ENCODE peak calls at places on chromosomes 3 and 15, in four cellular contexts. One of them, this sample, is unnamed.
A peak's percentile ranks its signal among the peaks of the same experiment; 100 is the strongest.

GRCh38 chr15:40843885-40844542 is at the start of gene SPINT1:
- DNase-seq in H1: peak; percentile 79
- DNase-seq in mesendoderm: peak; percentile 48
- DNase-seq in H9: peak; percentile 63
- DNase-seq in this sample: no peak

GRCh38 chr3:100637197-100637631 is 27.8 kb downstream of the ADGRG7 start:
- DNase-seq in H1: no peak
- DNase-seq in mesendoderm: peak; percentile 64
- DNase-seq in H9: no peak
- DNase-seq in this sample: peak; percentile 28

GRCh38 chr3:157999246-157999645 is 107.0 kb downstream of the SHOX2 start:
- DNase-seq in H1: no peak
- DNase-seq in mesendoderm: no peak
- DNase-seq in H9: no peak
- DNase-seq in this sample: no peak

GRCh38 chr15:72784233-72784876 is 797 bp upstream of the ADPGK start:
- DNase-seq in H1: peak; percentile 51
- DNase-seq in mesendoderm: peak; percentile 76
- DNase-seq in H9: no peak
- DNase-seq in this sample: peak; percentile 89

GRCh38 chr15:86988075-86988474 is 908.4 kb downstream of the AGBL1 start:
- DNase-seq in H1: no peak
- DNase-seq in mesendoderm: no peak
- DNase-seq in H9: no peak
- DNase-seq in this sample: no peak

GRCh38 chr3:110479676-110480075 is 591.9 kb upstream of the NECTIN3 start:
- DNase-seq in H1: no peak
- DNase-seq in mesendoderm: no peak
- DNase-seq in H9: no peak
- DNase-seq in this sample: no peak

GRCh38 chr3:127459891-127460290 is 130.6 kb downstream of the TPRA1 start:
- DNase-seq in H1: no peak
- DNase-seq in mesendoderm: no peak
- DNase-seq in H9: no peak
- DNase-seq in this sample: no peak

GRCh38 chr15:75215107-75216004 is 13.7 kb downstream of the C15orf39 start:
- DNase-seq in H1: peak; percentile 58
- DNase-seq in mesendoderm: no peak
- DNase-seq in H9: no peak
- DNase-seq in this sample: no peak

GRCh38 chr3:36991923-36992805 is 767 bp downstream of the EPM2AIP1 start:
- DNase-seq in H1: no peak
- DNase-seq in mesendoderm: no peak
- DNase-seq in H9: no peak
- DNase-seq in this sample: peak; percentile 74

GRCh38 chr3:52856666-52857065 is 21.8 kb upstream of the MUSTN1 start:
- DNase-seq in H1: no peak
- DNase-seq in mesendoderm: no peak
- DNase-seq in H9: no peak
- DNase-seq in this sample: no peak

GRCh38 chr3:16697437-16698258 is 92.4 kb upstream of the DAZL start:
- DNase-seq in H1: no peak
- DNase-seq in mesendoderm: peak; percentile 30
- DNase-seq in H9: no peak
- DNase-seq in this sample: peak; percentile 1

GRCh38 chr15:58139631-58140522 is 1.7 kb downstream of the AQP9 start:
- DNase-seq in H1: no peak
- DNase-seq in mesendoderm: no peak
- DNase-seq in H9: no peak
- DNase-seq in this sample: no peak

GRCh38 chr3:42123012-42123581 is 31.9 kb downstream of the TRAK1 start:
- DNase-seq in H1: no peak
- DNase-seq in mesendoderm: peak; percentile 15
- DNase-seq in H9: no peak
- DNase-seq in this sample: peak; percentile 55

GRCh38 chr3:49134471-49135265 is 1.8 kb upstream of the LAMB2 start:
- DNase-seq in H1: no peak
- DNase-seq in mesendoderm: peak; percentile 37
- DNase-seq in H9: no peak
- DNase-seq in this sample: no peak

GRCh38 chr15:76340198-76340801 is 3.7 kb downstream of the ISL2 start:
- DNase-seq in H1: peak; percentile 68
- DNase-seq in mesendoderm: peak; percentile 44
- DNase-seq in H9: peak; percentile 47
- DNase-seq in this sample: no peak

GRCh38 chr3:193207290-193207689 is 33.7 kb upstream of the PLAAT1 start:
- DNase-seq in H1: no peak
- DNase-seq in mesendoderm: no peak
- DNase-seq in H9: no peak
- DNase-seq in this sample: no peak

GRCh38 chr3:99499235-99499798 is 139.1 kb upstream of the COL8A1 start:
- DNase-seq in H1: no peak
- DNase-seq in mesendoderm: peak; percentile 44
- DNase-seq in H9: no peak
- DNase-seq in this sample: peak; percentile 73

GRCh38 chr3:163561151-163561550 is 1517.1 kb downstream of the SI start:
- DNase-seq in H1: no peak
- DNase-seq in mesendoderm: peak; percentile 33
- DNase-seq in H9: no peak
- DNase-seq in this sample: no peak

GRCh38 chr15:94027571-94027970 is 203.8 kb upstream of the MCTP2 start:
- DNase-seq in H1: no peak
- DNase-seq in mesendoderm: no peak
- DNase-seq in H9: no peak
- DNase-seq in this sample: no peak

GRCh38 chr3:112640333-112640863 is 545 bp downstream of the CCDC80 start:
- DNase-seq in H1: no peak
- DNase-seq in mesendoderm: peak; percentile 38
- DNase-seq in H9: no peak
- DNase-seq in this sample: peak; percentile 90

GRCh38 chr3:14146381-14147062 is 21.7 kb downstream of the TMEM43 start:
- DNase-seq in H1: no peak
- DNase-seq in mesendoderm: peak; percentile 37
- DNase-seq in H9: peak; percentile 17
- DNase-seq in this sample: no peak

GRCh38 chr3:157123621-157124020 is 36.3 kb downstream of the CCNL1 start:
- DNase-seq in H1: no peak
- DNase-seq in mesendoderm: no peak
- DNase-seq in H9: no peak
- DNase-seq in this sample: peak; percentile 34

GRCh38 chr15:85872125-85872524 is 77.4 kb upstream of the KLHL25 start:
- DNase-seq in H1: no peak
- DNase-seq in mesendoderm: peak; percentile 61
- DNase-seq in H9: no peak
- DNase-seq in this sample: no peak

GRCh38 chr3:14608298-14608697 is 43.3 kb upstream of the CCDC174 start:
- DNase-seq in H1: no peak
- DNase-seq in mesendoderm: peak; percentile 54
- DNase-seq in H9: no peak
- DNase-seq in this sample: no peak

GRCh38 chr3:143041901-143042300 is 40.5 kb downstream of the U2SURP start:
- DNase-seq in H1: no peak
- DNase-seq in mesendoderm: no peak
- DNase-seq in H9: no peak
- DNase-seq in this sample: no peak

GRCh38 chr3:133568294-133569014 is 5.0 kb upstream of the CDV3 start:
- DNase-seq in H1: no peak
- DNase-seq in mesendoderm: peak; percentile 39
- DNase-seq in H9: no peak
- DNase-seq in this sample: peak; percentile 92

GRCh38 chr3:182294256-182294655 is 499.0 kb upstream of the ATP11B start:
- DNase-seq in H1: no peak
- DNase-seq in mesendoderm: no peak
- DNase-seq in H9: no peak
- DNase-seq in this sample: no peak

GRCh38 chr3:74314696-74315095 is 299.8 kb downstream of the CNTN3 start:
- DNase-seq in H1: no peak
- DNase-seq in mesendoderm: no peak
- DNase-seq in H9: no peak
- DNase-seq in this sample: peak; percentile 44

GRCh38 chr3:79517766-79518413 is 249.9 kb downstream of the ROBO1 start:
- DNase-seq in H1: no peak
- DNase-seq in mesendoderm: peak; percentile 73
- DNase-seq in H9: no peak
- DNase-seq in this sample: peak; percentile 39

GRCh38 chr3:192887047-192887446 is 30.6 kb downstream of the MB21D2 start:
- DNase-seq in H1: no peak
- DNase-seq in mesendoderm: peak; percentile 64
- DNase-seq in H9: no peak
- DNase-seq in this sample: peak; percentile 52

GRCh38 chr3:39744746-39745145 is 64.7 kb upstream of the MYRIP start:
- DNase-seq in H1: no peak
- DNase-seq in mesendoderm: no peak
- DNase-seq in H9: no peak
- DNase-seq in this sample: no peak

GRCh38 chr3:46695177-46695961 is 1.9 kb upstream of the ALS2CL start:
- DNase-seq in H1: peak; percentile 78
- DNase-seq in mesendoderm: peak; percentile 85
- DNase-seq in H9: peak; percentile 84
- DNase-seq in this sample: no peak
- H2BK15ac ChIP-seq in H1: peak overlapping the region; percentile 99
- H2BK15ac ChIP-seq in mesendoderm: no peak overlapping the region
- H2BK15ac ChIP-seq in H9: no peak overlapping the region
- H2BK15ac ChIP-seq in this sample: no peak overlapping the region

GRCh38 chr15:25685216-25685569 is 177.9 kb downstream of the ATP10A start:
- DNase-seq in H1: no peak
- DNase-seq in mesendoderm: no peak
- DNase-seq in H9: no peak
- DNase-seq in this sample: no peak

GRCh38 chr15:25683415-25683814 is 179.7 kb downstream of the ATP10A start:
- DNase-seq in H1: no peak
- DNase-seq in mesendoderm: no peak
- DNase-seq in H9: no peak
- DNase-seq in this sample: no peak

GRCh38 chr15:25683911-25684310 is 179.2 kb downstream of the ATP10A start:
- DNase-seq in H1: no peak
- DNase-seq in mesendoderm: peak; percentile 42
- DNase-seq in H9: no peak
- DNase-seq in this sample: no peak

GRCh38 chr15:25682349-25682748 is 180.8 kb downstream of the ATP10A start:
- DNase-seq in H1: no peak
- DNase-seq in mesendoderm: no peak
- DNase-seq in H9: no peak
- DNase-seq in this sample: no peak

DNA sequence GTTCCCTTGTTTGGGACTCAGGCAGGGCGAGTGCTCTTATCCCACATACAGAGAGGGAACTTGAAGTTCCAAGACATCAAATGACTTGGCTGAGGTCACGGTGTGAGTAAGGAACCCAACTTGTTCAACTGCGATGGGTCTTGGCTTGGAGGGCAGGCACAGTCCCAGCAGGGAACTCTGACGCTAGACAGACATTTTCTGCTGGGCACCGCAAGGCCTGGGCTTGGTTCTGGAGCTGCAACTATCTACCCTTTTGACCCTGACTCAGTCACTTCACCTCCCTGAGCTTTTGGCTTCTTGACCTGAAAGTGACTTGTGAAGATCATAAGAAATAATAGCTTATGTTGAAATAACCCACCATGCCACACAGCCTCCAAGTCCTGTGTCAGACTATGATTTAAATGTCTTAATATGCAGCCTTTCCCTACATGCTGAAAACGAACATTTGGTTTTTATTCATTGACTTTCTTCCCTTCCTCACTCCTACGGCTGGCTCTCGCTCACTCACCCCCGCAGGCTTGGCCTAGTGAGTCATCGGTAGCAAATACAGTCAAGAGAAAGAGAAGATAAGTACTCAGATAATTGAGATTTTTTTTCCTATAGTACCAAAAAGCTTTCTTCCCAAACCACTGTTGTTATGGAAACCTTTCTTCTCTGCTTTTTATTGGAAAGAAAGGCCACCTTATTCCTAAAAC is 178.5 kb downstream of the ATP10A start:
- DNase-seq in H1: no peak
- DNase-seq in mesendoderm: peak; percentile 42
- DNase-seq in H9: no peak
- DNase-seq in this sample: peak; percentile 80
- H3K56ac ChIP-seq in H1: no peak overlapping the region
- H3K56ac ChIP-seq in mesendoderm: no peak overlapping the region
- H3K56ac ChIP-seq in H9: no peak overlapping the region
- H3K56ac ChIP-seq in this sample: no peak overlapping the region

DNA sequence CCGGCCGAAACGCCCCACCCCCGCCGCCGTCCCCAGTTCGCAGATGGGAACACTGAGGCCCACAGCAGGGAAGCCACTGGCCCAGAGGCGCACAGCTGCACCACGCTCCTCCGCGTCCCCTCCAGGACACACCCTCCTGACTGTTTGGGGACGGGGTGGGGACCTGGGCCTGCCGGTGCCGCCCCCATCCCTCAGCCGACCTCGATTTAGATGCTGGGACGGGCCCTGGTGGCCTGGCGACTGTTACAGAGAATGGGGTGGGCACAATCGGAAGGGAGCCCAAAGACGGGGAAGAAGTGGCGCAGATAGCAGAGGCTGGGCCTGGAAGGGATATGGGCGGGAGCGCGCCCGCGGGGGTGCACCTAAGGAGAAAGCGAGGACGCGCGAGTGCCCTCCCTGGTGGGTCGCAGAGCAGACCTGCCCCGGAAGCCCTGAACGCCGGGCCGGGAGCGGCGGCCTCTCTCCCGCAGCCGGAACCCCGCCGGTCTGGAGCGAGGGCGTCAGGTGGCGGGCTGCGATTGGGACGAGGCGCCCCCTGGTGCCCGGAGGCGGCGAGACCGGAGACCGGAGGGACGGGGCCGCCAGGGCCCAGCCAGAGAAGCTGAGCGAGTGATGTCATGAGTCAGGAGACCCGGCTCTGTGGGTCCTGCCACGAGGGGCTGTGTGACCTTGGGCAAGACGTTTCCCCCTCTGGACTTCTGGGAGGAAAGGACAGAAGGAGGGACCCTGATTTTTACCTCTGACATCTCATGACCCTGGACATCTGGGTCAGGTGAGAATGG is 78.4 kb downstream of the IQSEC1 start:
- DNase-seq in H1: peak; percentile 97
- DNase-seq in mesendoderm: peak; percentile 93
- DNase-seq in H9: peak; percentile 92
- DNase-seq in this sample: peak; percentile 72
- H2BK15ac ChIP-seq in H1: no peak overlapping the region
- H2BK15ac ChIP-seq in mesendoderm: no peak overlapping the region
- H2BK15ac ChIP-seq in H9: no peak overlapping the region
- H2BK15ac ChIP-seq in this sample: peak overlapping the region; percentile 7

DNA sequence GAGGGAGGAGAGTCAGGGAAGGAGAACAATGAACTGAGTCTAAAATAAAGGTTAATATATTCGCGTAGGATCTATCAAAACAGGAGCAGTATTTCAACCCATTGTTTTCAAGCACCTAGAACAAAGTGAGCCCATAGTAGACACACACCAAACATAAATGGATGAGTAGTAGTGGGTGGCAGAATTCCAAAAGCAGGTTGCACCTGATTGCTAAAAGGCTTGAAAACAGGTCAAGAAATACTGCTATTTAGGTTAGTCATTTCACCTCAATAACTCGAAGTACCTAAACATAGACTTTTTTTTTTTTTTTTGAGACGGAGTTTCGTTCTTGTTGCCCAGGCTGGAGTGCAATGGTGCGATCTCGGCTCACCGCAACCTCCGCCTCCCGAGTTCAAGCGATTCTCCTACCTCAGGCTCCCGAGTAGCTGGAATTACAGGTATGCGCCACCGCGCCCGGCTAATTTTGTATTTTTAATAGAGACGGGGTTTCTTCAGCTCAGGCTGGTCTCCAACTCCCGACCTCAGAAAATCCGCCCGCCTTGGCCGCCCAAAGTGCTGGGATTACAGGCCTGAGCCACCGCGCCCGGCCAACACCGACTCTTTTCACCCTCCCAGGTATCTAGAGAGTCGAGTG is 855 bp upstream of the ABHD5 start:
- DNase-seq in H1: no peak
- DNase-seq in mesendoderm: no peak
- DNase-seq in H9: no peak
- DNase-seq in this sample: no peak
- H3K56ac ChIP-seq in H1: no peak overlapping the region
- H3K56ac ChIP-seq in mesendoderm: peak overlapping the region; percentile 77
- H3K56ac ChIP-seq in H9: no peak overlapping the region
- H3K56ac ChIP-seq in this sample: no peak overlapping the region

This sample was measured in IMR-90.